ENCODE peak calls at places on chromosome 17, in ten cellular contexts. One of them, this sample, is unnamed.

GRCh38 chr17:76957600-76958464 is 89.6 kb downstream of the MGAT5B start:
- DNase-seq in GM06990: no peak
- DNase-seq in left ventricle myocardium inferior: no peak
- DNase-seq in GM23338: peak
- DNase-seq in right lobe of liver: no peak
- DNase-seq in GM12865: no peak
- DNase-seq in fibroblast of the aortic adventitia: peak
- DNase-seq in spleen: peak
- DNase-seq in transverse colon: no peak
- DNase-seq in MM.1S: no peak
- DNase-seq in this sample: no peak

GRCh38 chr17:2423271-2423670 is 22.4 kb upstream of the MNT start:
- DNase-seq in GM23338: no peak
- DNase-seq in left ventricle myocardium inferior: no peak
- DNase-seq in GM12865: no peak
- DNase-seq in GM06990: no peak
- DNase-seq in right lobe of liver: no peak
- DNase-seq in transverse colon: no peak
- DNase-seq in spleen: no peak
- DNase-seq in fibroblast of the aortic adventitia: no peak
- DNase-seq in MM.1S: no peak
- DNase-seq in this sample: no peak

GRCh38 chr17:15308758-15309157 is 32.6 kb downstream of the TEKT3 start:
- DNase-seq in spleen: no peak
- DNase-seq in left ventricle myocardium inferior: no peak
- DNase-seq in right lobe of liver: no peak
- DNase-seq in transverse colon: no peak
- DNase-seq in fibroblast of the aortic adventitia: no peak
- DNase-seq in GM06990: no peak
- DNase-seq in GM12865: no peak
- DNase-seq in MM.1S: no peak
- DNase-seq in GM23338: no peak
- DNase-seq in this sample: no peak

GRCh38 chr17:14498812-14499211 is 197.9 kb downstream of the HS3ST3B1 start:
- DNase-seq in transverse colon: no peak
- DNase-seq in left ventricle myocardium inferior: no peak
- DNase-seq in right lobe of liver: no peak
- DNase-seq in GM23338: no peak
- DNase-seq in GM12865: no peak
- DNase-seq in spleen: no peak
- DNase-seq in GM06990: no peak
- DNase-seq in fibroblast of the aortic adventitia: no peak
- DNase-seq in MM.1S: no peak
- DNase-seq in this sample: no peak

GRCh38 chr17:30323895-30324319 is 9.9 kb downstream of the TMIGD1 start:
- DNase-seq in spleen: no peak
- DNase-seq in GM06990: no peak
- DNase-seq in transverse colon: peak
- DNase-seq in GM23338: no peak
- DNase-seq in right lobe of liver: no peak
- DNase-seq in GM12865: peak
- DNase-seq in left ventricle myocardium inferior: no peak
- DNase-seq in MM.1S: no peak
- DNase-seq in fibroblast of the aortic adventitia: peak
- DNase-seq in this sample: peak

GRCh38 chr17:62045109-62045508 is 20.0 kb downstream of the MED13 start:
- DNase-seq in right lobe of liver: no peak
- DNase-seq in spleen: no peak
- DNase-seq in transverse colon: no peak
- DNase-seq in GM23338: no peak
- DNase-seq in GM06990: no peak
- DNase-seq in MM.1S: no peak
- DNase-seq in GM12865: no peak
- DNase-seq in left ventricle myocardium inferior: no peak
- DNase-seq in fibroblast of the aortic adventitia: no peak
- DNase-seq in this sample: no peak

GRCh38 chr17:40813804-40814203 is 8.6 kb downstream of the KRT10 start:
- DNase-seq in GM12865: no peak
- DNase-seq in right lobe of liver: no peak
- DNase-seq in fibroblast of the aortic adventitia: peak
- DNase-seq in transverse colon: no peak
- DNase-seq in left ventricle myocardium inferior: no peak
- DNase-seq in MM.1S: no peak
- DNase-seq in spleen: no peak
- DNase-seq in GM23338: no peak
- DNase-seq in GM06990: no peak
- DNase-seq in this sample: no peak

GRCh38 chr17:2093349-2093748 is 38.4 kb downstream of the HIC1 start:
- DNase-seq in spleen: no peak
- DNase-seq in right lobe of liver: no peak
- DNase-seq in GM12865: no peak
- DNase-seq in transverse colon: no peak
- DNase-seq in fibroblast of the aortic adventitia: no peak
- DNase-seq in MM.1S: no peak
- DNase-seq in GM06990: no peak
- DNase-seq in GM23338: no peak
- DNase-seq in left ventricle myocardium inferior: no peak
- DNase-seq in this sample: no peak

GRCh38 chr17:5019475-5019956 is 15.7 kb downstream of the SLC52A1 start:
- DNase-seq in GM12865: peak
- DNase-seq in transverse colon: no peak
- DNase-seq in fibroblast of the aortic adventitia: no peak
- DNase-seq in MM.1S: no peak
- DNase-seq in right lobe of liver: no peak
- DNase-seq in GM23338: peak
- DNase-seq in GM06990: no peak
- DNase-seq in spleen: no peak
- DNase-seq in left ventricle myocardium inferior: no peak
- DNase-seq in this sample: no peak

GRCh38 chr17:45228985-45229517 is 7.4 kb downstream of the FMNL1 start:
- DNase-seq in GM06990: peak
- DNase-seq in right lobe of liver: peak
- DNase-seq in fibroblast of the aortic adventitia: peak
- DNase-seq in transverse colon: peak
- DNase-seq in spleen: peak
- DNase-seq in GM23338: peak
- DNase-seq in GM12865: peak
- DNase-seq in MM.1S: peak
- DNase-seq in left ventricle myocardium inferior: peak
- DNase-seq in this sample: peak

GRCh38 chr17:50649042-50649908 is 14.6 kb downstream of the ABCC3 start:
- DNase-seq in MM.1S: no peak
- DNase-seq in left ventricle myocardium inferior: no peak
- DNase-seq in fibroblast of the aortic adventitia: no peak
- DNase-seq in spleen: no peak
- DNase-seq in transverse colon: no peak
- DNase-seq in GM12865: peak
- DNase-seq in GM06990: no peak
- DNase-seq in GM23338: no peak
- DNase-seq in right lobe of liver: no peak
- DNase-seq in this sample: peak

DNA sequence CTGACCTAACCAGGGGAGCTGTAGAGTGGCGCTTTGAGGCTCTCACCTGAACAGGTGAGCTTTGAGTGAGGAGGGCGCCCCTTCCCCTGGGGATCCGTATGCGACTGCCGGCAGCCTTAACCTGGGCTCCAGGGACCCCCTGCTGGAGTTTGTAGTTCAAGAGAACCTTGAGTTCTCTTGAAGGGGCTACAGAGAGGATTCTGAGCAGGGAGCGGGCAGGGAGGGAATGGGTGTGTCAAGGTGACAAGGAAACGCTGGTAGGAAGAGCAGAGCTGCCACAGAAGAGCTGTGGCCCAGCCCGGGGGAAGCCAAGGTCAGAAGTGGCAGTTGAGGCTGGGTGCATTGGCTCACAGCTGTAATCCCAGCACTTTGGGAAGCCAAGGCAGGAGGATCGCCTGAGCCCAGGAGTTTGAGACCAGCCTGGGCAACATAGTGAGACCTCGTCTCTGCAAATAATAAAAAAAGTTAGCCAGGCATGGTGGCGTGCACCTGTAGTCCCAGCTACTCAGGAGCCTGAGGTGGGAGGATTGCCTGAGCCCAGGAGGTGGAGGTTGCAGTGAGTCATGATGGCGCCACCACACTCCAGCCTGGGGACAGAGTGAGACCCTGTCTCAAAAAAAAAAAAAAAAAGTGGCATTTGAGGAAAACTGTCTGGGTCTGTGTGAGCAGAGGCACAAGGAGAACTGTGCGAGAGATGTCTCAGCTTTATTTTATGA is 1.2 kb downstream of the LLGL2 start:
- DNase-seq in right lobe of liver: no peak
- DNase-seq in transverse colon: peak
- DNase-seq in GM06990: no peak
- DNase-seq in fibroblast of the aortic adventitia: no peak
- DNase-seq in GM23338: peak
- DNase-seq in GM12865: no peak
- DNase-seq in MM.1S: no peak
- DNase-seq in spleen: peak
- DNase-seq in left ventricle myocardium inferior: no peak
- DNase-seq in this sample: no peak
- H3K4me3 ChIP-seq in right lobe of liver: peak
- H3K4me3 ChIP-seq in transverse colon: peak
- H3K4me3 ChIP-seq in GM06990: no peak
- H3K4me3 ChIP-seq in fibroblast of the aortic adventitia: no peak
- H3K4me3 ChIP-seq in GM23338: peak
- H3K4me3 ChIP-seq in GM12865: no peak
- H3K4me3 ChIP-seq in MM.1S: peak
- H3K4me3 ChIP-seq in spleen: peak
- H3K4me3 ChIP-seq in left ventricle myocardium inferior: peak
- H3K4me3 ChIP-seq in this sample: no peak

GRCh38 chr17:42458497-42459255 is at the start of gene ATP6V0A1:
- DNase-seq in GM23338: peak
- DNase-seq in right lobe of liver: peak
- DNase-seq in left ventricle myocardium inferior: peak
- DNase-seq in spleen: peak
- DNase-seq in GM06990: peak
- DNase-seq in transverse colon: peak
- DNase-seq in MM.1S: peak
- DNase-seq in fibroblast of the aortic adventitia: peak
- DNase-seq in GM12865: peak
- DNase-seq in this sample: peak
- TF ChIP-seq CTCF in GM23338: no peak
- TF ChIP-seq CTCF in right lobe of liver: no peak
- TF ChIP-seq CTCF in left ventricle myocardium inferior: no peak
- TF ChIP-seq CTCF in spleen: no peak
- TF ChIP-seq CTCF in GM06990: no peak
- TF ChIP-seq CTCF in transverse colon: no peak
- TF ChIP-seq CTCF in MM.1S: no peak
- TF ChIP-seq CTCF in fibroblast of the aortic adventitia: no peak
- TF ChIP-seq CTCF in GM12865: no peak
- TF ChIP-seq CTCF in this sample: no peak

GRCh38 chr17:6231465-6231864 is 161.3 kb downstream of the WSCD1 start:
- DNase-seq in spleen: peak
- DNase-seq in GM06990: no peak
- DNase-seq in MM.1S: no peak
- DNase-seq in transverse colon: no peak
- DNase-seq in GM23338: no peak
- DNase-seq in fibroblast of the aortic adventitia: no peak
- DNase-seq in right lobe of liver: no peak
- DNase-seq in left ventricle myocardium inferior: no peak
- DNase-seq in GM12865: no peak
- DNase-seq in this sample: no peak

GRCh38 chr17:6233339-6233738 is 163.2 kb downstream of the WSCD1 start:
- DNase-seq in spleen: peak
- DNase-seq in transverse colon: no peak
- DNase-seq in right lobe of liver: no peak
- DNase-seq in MM.1S: no peak
- DNase-seq in GM23338: no peak
- DNase-seq in GM06990: no peak
- DNase-seq in GM12865: no peak
- DNase-seq in fibroblast of the aortic adventitia: no peak
- DNase-seq in left ventricle myocardium inferior: no peak
- DNase-seq in this sample: no peak

GRCh38 chr17:6231886-6232767 is 161.9 kb downstream of the WSCD1 start:
- DNase-seq in MM.1S: no peak
- DNase-seq in GM23338: peak
- DNase-seq in spleen: peak
- DNase-seq in GM06990: no peak
- DNase-seq in transverse colon: no peak
- DNase-seq in fibroblast of the aortic adventitia: no peak
- DNase-seq in right lobe of liver: no peak
- DNase-seq in left ventricle myocardium inferior: no peak
- DNase-seq in GM12865: no peak
- DNase-seq in this sample: no peak

GRCh38 chr17:6233856-6234255 is 163.7 kb downstream of the WSCD1 start:
- DNase-seq in GM23338: no peak
- DNase-seq in transverse colon: no peak
- DNase-seq in GM06990: no peak
- DNase-seq in fibroblast of the aortic adventitia: no peak
- DNase-seq in GM12865: no peak
- DNase-seq in MM.1S: no peak
- DNase-seq in spleen: peak
- DNase-seq in right lobe of liver: no peak
- DNase-seq in left ventricle myocardium inferior: no peak
- DNase-seq in this sample: no peak

DNA sequence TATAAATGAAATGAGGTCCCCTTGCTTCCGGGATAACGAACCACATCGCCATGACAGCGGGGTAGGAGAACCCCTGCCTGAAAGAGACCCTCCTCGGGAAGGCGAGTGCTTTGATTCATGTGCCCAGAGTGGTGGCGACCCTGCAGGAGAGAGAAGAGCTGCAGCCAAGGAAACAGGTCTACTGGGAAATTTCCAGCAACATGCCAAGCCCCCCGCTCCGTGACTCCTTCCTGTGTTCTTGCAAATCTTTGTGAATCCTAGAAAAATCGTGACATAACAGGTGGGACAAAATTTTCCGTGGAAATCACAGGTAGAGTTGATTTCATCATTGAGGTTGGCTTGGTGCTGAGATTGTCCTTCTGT is 162.6 kb downstream of the WSCD1 start:
- DNase-seq in GM12865: no peak
- DNase-seq in GM23338: no peak
- DNase-seq in left ventricle myocardium inferior: no peak
- DNase-seq in GM06990: no peak
- DNase-seq in right lobe of liver: no peak
- DNase-seq in transverse colon: no peak
- DNase-seq in MM.1S: no peak
- DNase-seq in fibroblast of the aortic adventitia: no peak
- DNase-seq in spleen: peak
- DNase-seq in this sample: no peak
- H3K4me3 ChIP-seq in GM12865: no peak
- H3K4me3 ChIP-seq in GM23338: no peak
- H3K4me3 ChIP-seq in left ventricle myocardium inferior: no peak
- H3K4me3 ChIP-seq in GM06990: no peak
- H3K4me3 ChIP-seq in right lobe of liver: no peak
- H3K4me3 ChIP-seq in transverse colon: no peak
- H3K4me3 ChIP-seq in MM.1S: no peak
- H3K4me3 ChIP-seq in fibroblast of the aortic adventitia: no peak
- H3K4me3 ChIP-seq in spleen: no peak
- H3K4me3 ChIP-seq in this sample: no peak

DNA sequence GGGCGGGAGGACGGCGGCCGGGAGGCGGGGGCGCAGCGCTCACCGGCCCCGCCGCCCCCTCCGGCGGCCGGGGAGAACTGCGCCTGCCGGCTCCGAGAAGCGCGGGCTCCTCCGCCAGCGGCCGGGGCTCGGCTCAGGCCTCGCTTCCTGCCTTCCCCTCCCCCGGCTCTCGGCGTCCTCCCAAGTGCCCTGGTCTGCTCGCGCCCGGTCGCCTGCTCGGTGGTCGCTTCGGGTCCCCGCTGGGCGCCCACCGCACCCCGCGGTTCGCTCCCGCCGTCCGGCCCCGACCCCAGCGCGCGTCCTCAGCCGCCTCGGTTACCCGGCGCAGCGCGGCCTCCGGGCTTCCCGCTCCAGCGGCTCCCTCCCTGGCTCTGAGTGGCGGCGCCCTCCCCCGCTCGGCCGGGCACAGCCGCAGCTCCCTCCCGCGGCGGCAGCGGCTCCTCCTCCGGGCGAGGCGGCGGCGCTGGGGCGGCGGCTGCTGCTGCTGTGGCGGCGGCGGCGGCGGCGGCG is 294 bp downstream of the UBTF start:
- DNase-seq in MM.1S: peak
- DNase-seq in transverse colon: peak
- DNase-seq in right lobe of liver: peak
- DNase-seq in left ventricle myocardium inferior: peak
- DNase-seq in GM12865: peak
- DNase-seq in spleen: no peak
- DNase-seq in GM23338: peak
- DNase-seq in GM06990: peak
- DNase-seq in fibroblast of the aortic adventitia: peak
- DNase-seq in this sample: peak
- TF ChIP-seq CTCF in MM.1S: peak
- TF ChIP-seq CTCF in transverse colon: peak
- TF ChIP-seq CTCF in right lobe of liver: peak
- TF ChIP-seq CTCF in left ventricle myocardium inferior: peak
- TF ChIP-seq CTCF in GM12865: peak
- TF ChIP-seq CTCF in spleen: no peak
- TF ChIP-seq CTCF in GM23338: no peak
- TF ChIP-seq CTCF in GM06990: no peak
- TF ChIP-seq CTCF in fibroblast of the aortic adventitia: peak
- TF ChIP-seq CTCF in this sample: no peak

This sample was measured in fibroblast of pulmonary artery.